ENCODE peak calls at places on chromosome 21, in seven cellular contexts. T, N, P, R, S, G and J are unnamed samples.

GRCh38 chr21:41763398-41763931 is 3.4 kb downstream of the RIPK4 start:
- DNase-seq in N (no peak), G (no peak), T (no peak), P (no peak), S (no peak), R (no peak), J (no peak)

GRCh38 chr21:45322231-45322959 is 34.7 kb upstream of the POFUT2 start:
- DNase-seq in S (no peak), N (no peak), T (no peak), G (no peak), P (no peak), R (peak), J (no peak)

GRCh38 chr21:40765771-40766170 is 81.2 kb downstream of the DSCAM start:
- DNase-seq in T (no peak), G (no peak), P (no peak), R (no peak), N (no peak), S (no peak), J (no peak)

GRCh38 chr21:14361958-14362357 is 21.0 kb downstream of the HSPA13 start:
- DNase-seq in S (no peak), T (peak), N (no peak), P (no peak), G (no peak), R (no peak), J (no peak)

GRCh38 chr21:45013271-45013841 is 61.0 kb upstream of the ADARB1 start:
- DNase-seq in P (no peak), N (no peak), G (no peak), S (no peak), R (no peak), T (no peak), J (no peak)

GRCh38 chr21:42117229-42118048 is 46.3 kb downstream of the UMODL1 start:
- DNase-seq in G (peak), N (peak), T (peak), R (peak), P (peak), S (peak), J (peak)

GRCh38 chr21:46208761-46209721 is 19.5 kb downstream of the LSS start:
- DNase-seq in T (no peak), G (no peak), P (no peak), N (no peak), R (no peak), S (no peak), J (no peak)

GRCh38 chr21:45262616-45263015 is 25.1 kb downstream of the POFUT2 start:
- DNase-seq in P (no peak), G (no peak), S (no peak), T (no peak), R (no peak), N (no peak), J (no peak)

GRCh38 chr21:16541366-16541765 is 811.6 kb downstream of the USP25 start:
- DNase-seq in S (peak), N (no peak), R (peak), T (no peak), G (no peak), P (no peak), J (no peak)

GRCh38 chr21:42084079-42084478 is 13.0 kb downstream of the UMODL1 start:
- DNase-seq in P (no peak), R (no peak), S (no peak), T (no peak), G (no peak), N (no peak), J (no peak)

GRCh38 chr21:41627428-41627827 is 119.5 kb upstream of the TMPRSS2 start:
- DNase-seq in T (peak), S (peak), G (no peak), R (no peak), N (no peak), P (no peak), J (no peak)

GRCh38 chr21:46639489-46640386 is 4.3 kb downstream of the PRMT2 start:
- DNase-seq in T (peak), N (no peak), G (no peak), S (peak), P (peak), R (peak), J (peak)

GRCh38 chr21:45615145-45615711 is 28.3 kb upstream of the PCBP3 start:
- DNase-seq in G (no peak), R (no peak), S (no peak), T (peak), P (no peak), N (peak), J (no peak)

GRCh38 chr21:44564886-44565598 is 6.4 kb upstream of the KRTAP10-3 start:
- DNase-seq in T (no peak), R (no peak), S (no peak), G (no peak), N (no peak), P (no peak), J (no peak)

GRCh38 chr21:40276001-40276400 is 408.8 kb downstream of the PCP4 start:
- DNase-seq in T (no peak), R (no peak), P (no peak), N (no peak), S (no peak), G (no peak), J (no peak)

GRCh38 chr21:43988506-43989230 is 23.4 kb upstream of the TRAPPC10 start:
- DNase-seq in N (no peak), G (no peak), T (no peak), R (no peak), P (no peak), S (no peak), J (no peak)

GRCh38 chr21:42973309-42973990 is 912 bp upstream of the PKNOX1 start:
- DNase-seq in N (no peak), G (no peak), P (no peak), R (no peak), T (no peak), S (no peak), J (no peak)

GRCh38 chr21:41241341-41241740 is 73.4 kb downstream of the BACE2 start:
- DNase-seq in R (no peak), P (no peak), T (no peak), S (no peak), N (no peak), G (no peak), J (no peak)

GRCh38 chr21:41973861-41974751 is 20.3 kb upstream of the C2CD2 start:
- DNase-seq in S (peak), G (no peak), T (no peak), P (no peak), N (no peak), R (no peak), J (no peak)

GRCh38 chr21:26351661-26352060 is 181.1 kb upstream of the APP start:
- DNase-seq in S (peak), T (no peak), R (no peak), N (no peak), G (no peak), P (no peak), J (no peak)

GRCh38 chr21:45468971-45469272 is 64.0 kb downstream of the COL18A1 start:
- DNase-seq in S (no peak), G (no peak), R (no peak), P (no peak), T (no peak), N (no peak), J (no peak)

GRCh38 chr21:44327603-44327974 is 11.6 kb downstream of the CFAP410 start:
- DNase-seq in N (no peak), P (no peak), R (no peak), S (no peak), T (no peak), G (no peak), J (no peak)

GRCh38 chr21:43269461-43269860 is 100.7 kb downstream of the CRYAA start:
- DNase-seq in S (peak), N (peak), G (no peak), P (no peak), R (no peak), T (no peak), J (no peak)

GRCh38 chr21:45537746-45538291 is 4.4 kb downstream of the SLC19A1 start:
- DNase-seq in G (no peak), P (no peak), N (no peak), S (no peak), T (no peak), R (no peak), J (no peak)

GRCh38 chr21:46459356-46460112 is 843 bp downstream of the DIP2A start:
- DNase-seq in N (no peak), S (peak), R (peak), T (peak), G (no peak), P (peak), J (peak)

GRCh38 chr21:46126321-46127238 is 28.7 kb downstream of the COL6A2 start:
- DNase-seq in N (no peak), R (no peak), P (no peak), S (no peak), T (no peak), G (no peak), J (no peak)

GRCh38 chr21:42630626-42631025 is 22.8 kb upstream of the PDE9A start:
- DNase-seq in R (no peak), S (no peak), P (no peak), T (no peak), N (no peak), G (no peak), J (no peak)